ENCODE peak calls at places on chromosomes 11 and 22, in nine cellular contexts. C is HS-27A; T is stimulated activated naive CD8-positive, alpha-beta T cell treated with anti-CD3 and anti-CD28 coated beads, Interleukin-15, Interleukin-2, amounts not matched to agents 100 U/mL and 50 U/mL, for 24 hours; U is activated T-cell treated with anti-CD3 and anti-CD28 coated beads, Interleukin-2, amount 50 U/mL, for 72 hours; F is left cardiac atrium; X is activated CD8-positive, alpha-beta memory T cell treated with anti-CD3 and anti-CD28 coated beads, Interleukin-2, amount 50 U/mL, for 48 hours; P is ACHN; M is esophagus squamous epithelium; J is retinal pigment epithelial cell. B is an unnamed sample.

GRCh38 chr11:134737563-134738510 is 325.8 kb upstream of the B3GAT1 start:
- DNase-seq in C (no peak), T (no peak), U (no peak), F (no peak), X (no peak), P (no peak), M (no peak), J (no peak), B (no peak)

GRCh38 chr11:13280777-13281176 is 3.2 kb downstream of the BMAL1 start:
- DNase-seq in C (no peak), T (no peak), U (no peak), F (no peak), X (no peak), P (no peak), M (no peak), J (no peak), B (no peak)

GRCh38 chr11:13415201-13415600 is 47.8 kb downstream of the BTBD10 start:
- DNase-seq in C (no peak), T (no peak), U (no peak), F (no peak), X (no peak), P (no peak), M (no peak), J (no peak), B (no peak)

GRCh38 chr11:3775761-3776406 is 21.5 kb downstream of the NUP98 start:
- DNase-seq in C (no peak), T (no peak), U (no peak), F (no peak), X (no peak), P (no peak), M (no peak), J (no peak), B (no peak)

GRCh38 chr11:116478676-116479075 is 294.1 kb downstream of the BUD13 start:
- DNase-seq in C (no peak), T (no peak), U (no peak), F (no peak), X (no peak), P (no peak), M (no peak), J (no peak), B (no peak)

GRCh38 chr11:93143186-93143585 is 54.6 kb downstream of the SLC36A4 start:
- DNase-seq in C (peak; percentile 4), T (no peak), U (no peak), F (no peak), X (no peak), P (no peak), M (no peak), J (no peak), B (no peak)

GRCh38 chr11:73359930-73360742 is 16.1 kb upstream of the RELT start:
- DNase-seq in C (no peak), T (peak; percentile 55), U (peak; percentile 37), F (no peak), X (no peak), P (peak; percentile 39), M (no peak), J (no peak), B (no peak)

GRCh38 chr11:92886243-92886905 is 83.1 kb upstream of the MTNR1B start:
- DNase-seq in C (peak; percentile 29), T (peak; percentile 7), U (peak; percentile 22), F (no peak), X (no peak), P (peak; percentile 61), M (no peak), J (no peak), B (no peak)

GRCh38 chr11:46901156-46901555 is 17.2 kb downstream of the LRP4 start:
- DNase-seq in C (no peak), T (no peak), U (no peak), F (no peak), X (no peak), P (no peak), M (no peak), J (no peak), B (no peak)

GRCh38 chr22:22881116-22882032 is 6.2 kb upstream of the IGLL5 start:
- DNase-seq in C (no peak), T (no peak), U (no peak), F (no peak), X (no peak), P (no peak), M (no peak), J (no peak), B (no peak)

GRCh38 chr22:34414467-34415440 is 494.5 kb upstream of the LARGE1 start:
- DNase-seq in C (no peak), T (peak; percentile 42), U (peak; percentile 57), F (no peak), X (peak; percentile 51), P (peak; percentile 80), M (no peak), J (no peak), B (no peak)

GRCh38 chr11:73387594-73388021 is 11.4 kb downstream of the RELT start:
- DNase-seq in C (no peak), T (no peak), U (no peak), F (no peak), X (no peak), P (no peak), M (no peak), J (no peak), B (no peak)

GRCh38 chr22:20226077-20226716 is 41.9 kb downstream of the RTN4R start:
- DNase-seq in C (no peak), T (no peak), U (no peak), F (no peak), X (no peak), P (no peak), M (no peak), J (no peak), B (no peak)

GRCh38 chr11:104570088-104570701 is 328.1 kb downstream of the CASP12 start:
- DNase-seq in C (peak; percentile 27), T (no peak), U (no peak), F (no peak), X (no peak), P (no peak), M (no peak), J (peak; percentile 46), B (no peak)

GRCh38 chr11:116578971-116579687 is 193.7 kb downstream of the BUD13 start:
- DNase-seq in C (no peak), T (no peak), U (no peak), F (peak; percentile 63), X (no peak), P (no peak), M (no peak), J (no peak), B (peak; percentile 47)

GRCh38 chr11:10937416-10937815 is 79.6 kb upstream of the ZBED5 start:
- DNase-seq in C (no peak), T (no peak), U (no peak), F (no peak), X (no peak), P (no peak), M (no peak), J (no peak), B (no peak)

GRCh38 chr11:27619039-27619438 is 81.2 kb downstream of the BDNF start:
- DNase-seq in C (no peak), T (no peak), U (no peak), F (no peak), X (no peak), P (peak; percentile 12), M (no peak), J (no peak), B (no peak)

GRCh38 chr11:68214173-68215086 is 1.3 kb upstream of the KMT5B start:
- DNase-seq in C (no peak), T (no peak), U (peak; percentile 26), F (peak; percentile 52), X (no peak), P (no peak), M (no peak), J (no peak), B (no peak)

GRCh38 chr11:27701262-27702105 is 1.2 kb upstream of the BDNF start:
- DNase-seq in C (no peak), T (no peak), U (no peak), F (peak; percentile 33), X (no peak), P (peak; percentile 65), M (no peak), J (no peak), B (peak; percentile 41)

GRCh38 chr11:2933376-2934056 is 4.3 kb upstream of the PHLDA2 start:
- DNase-seq in C (no peak), T (peak; percentile 66), U (peak; percentile 73), F (peak; percentile 81), X (peak; percentile 70), P (peak; percentile 87), M (no peak), J (no peak), B (peak; percentile 62)

GRCh38 chr11:100581318-100581717 is 105.8 kb upstream of the ARHGAP42 start:
- DNase-seq in C (no peak), T (no peak), U (no peak), F (no peak), X (no peak), P (no peak), M (no peak), J (no peak), B (no peak)

GRCh38 chr11:119029340-119030028 is 1.2 kb downstream of the SLC37A4 start:
- DNase-seq in C (no peak), T (peak; percentile 42), U (peak; percentile 35), F (no peak), X (no peak), P (peak; percentile 81), M (no peak), J (no peak), B (no peak)

GRCh38 chr22:37675930-37676571 is 615 bp downstream of the LGALS1 start:
- DNase-seq in C (no peak), T (peak; percentile 53), U (peak; percentile 21), F (peak; percentile 49), X (no peak), P (peak; percentile 36), M (no peak), J (no peak), B (peak; percentile 68)

GRCh38 chr22:46339956-46340355 is 4.4 kb downstream of the TRMU start:
- DNase-seq in C (no peak), T (no peak), U (no peak), F (no peak), X (no peak), P (no peak), M (no peak), J (no peak), B (peak; percentile 10)

GRCh38 chr11:61834278-61835004 is 6.3 kb downstream of the FADS2 start:
- DNase-seq in C (no peak), T (peak; percentile 63), U (peak; percentile 54), F (peak; percentile 79), X (peak; percentile 77), P (no peak), M (no peak), J (no peak), B (peak; percentile 51)

GRCh38 chr22:46748948-46749681 is 11.1 kb upstream of the CERK start:
- DNase-seq in C (no peak), T (peak; percentile 61), U (no peak), F (peak; percentile 68), X (peak; percentile 72), P (no peak), M (no peak), J (no peak), B (no peak)

GRCh38 chr11:115279831-115280761 is 224.1 kb downstream of the CADM1 start:
- DNase-seq in C (no peak), T (no peak), U (no peak), F (no peak), X (no peak), P (no peak), M (no peak), J (no peak), B (no peak)

GRCh38 chr11:102139081-102139498 is 28.8 kb downstream of the YAP1 start:
- DNase-seq in C (peak; percentile 48), T (no peak), U (no peak), F (no peak), X (no peak), P (no peak), M (no peak), J (no peak), B (no peak)

GRCh38 chr11:81245791-81246190 is 1487.9 kb downstream of the FAM181B start:
- DNase-seq in C (no peak), T (no peak), U (no peak), F (no peak), X (no peak), P (no peak), M (no peak), J (no peak), B (no peak)

GRCh38 chr11:32109596-32109995 is 18.7 kb downstream of the RCN1 start:
- DNase-seq in C (no peak), T (no peak), U (no peak), F (no peak), X (no peak), P (no peak), M (no peak), J (no peak), B (no peak)

GRCh38 chr11:132312161-132312560 is 941.7 kb downstream of the NTM start:
- DNase-seq in C (peak; percentile 26), T (no peak), U (no peak), F (no peak), X (no peak), P (no peak), M (no peak), J (peak; percentile 33), B (no peak)